ENCODE peak calls at places on chromosomes 13 and 19, in ten cellular contexts. J is suprapubic skin, W is tibial nerve, Q is heart left ventricle, H is vagina, T is sigmoid colon, V is right lobe of liver, G is breast epithelium, F is uterus, X is body of pancreas. Z is an unnamed sample.

GRCh38 chr13:113558461-113558860 is 26.1 kb upstream of the TFDP1 start:
- DNase-seq in J (peak; percentile 56), V (no peak), X (no peak), F (no peak), T (no peak), W (no peak), H (peak; percentile 70), G (peak; percentile 2), Q (no peak), Z (no peak)

GRCh38 chr13:100957741-100958140 is 283.1 kb upstream of the TMTC4 start:
- DNase-seq in W (no peak), F (no peak), G (no peak), J (no peak), V (no peak), T (no peak), Q (no peak), H (no peak), X (no peak), Z (no peak)

GRCh38 chr19:47107201-47107952 is 6.2 kb downstream of the ZC3H4 start:
- DNase-seq in T (no peak), G (no peak), V (no peak), Q (no peak), X (peak; percentile 59), W (no peak), F (no peak), H (no peak), J (no peak), Z (no peak)

GRCh38 chr13:102905905-102906304 is 60.1 kb downstream of the ERCC5 start:
- DNase-seq in W (no peak), G (no peak), H (no peak), V (no peak), F (no peak), T (no peak), X (no peak), Q (no peak), J (no peak), Z (no peak)

GRCh38 chr13:41668130-41668757 is 210.9 kb downstream of the RGCC start:
- DNase-seq in V (peak; percentile 62), W (peak; percentile 70), H (no peak), J (no peak), X (peak; percentile 85), Q (peak; percentile 44), F (peak; percentile 72), T (peak; percentile 83), G (peak; percentile 61), Z (peak; percentile 73)

GRCh38 chr13:98452851-98453250 is 124.1 kb downstream of the STK24 start:
- DNase-seq in X (no peak), J (no peak), F (no peak), W (no peak), H (no peak), T (no peak), G (no peak), V (no peak), Q (no peak), Z (peak; percentile 77)

GRCh38 chr13:73657821-73658540 is 476.2 kb downstream of the KLF12 start:
- DNase-seq in V (no peak), F (no peak), J (peak; percentile 83), W (peak; percentile 36), Q (peak; percentile 81), T (no peak), X (peak; percentile 67), H (no peak), G (peak; percentile 56), Z (no peak)

GRCh38 chr19:13484141-13484540 is 22.1 kb downstream of the CACNA1A start:
- DNase-seq in W (no peak), T (no peak), X (no peak), F (no peak), G (no peak), Q (no peak), H (no peak), V (no peak), J (no peak), Z (no peak)

GRCh38 chr19:18339703-18340102 is 695 bp upstream of the PGPEP1 start:
- DNase-seq in Q (no peak), J (no peak), X (no peak), V (no peak), G (no peak), H (no peak), W (no peak), T (no peak), F (no peak), Z (no peak)

GRCh38 chr13:106104281-106104901 is 431.1 kb downstream of the EFNB2 start:
- DNase-seq in V (no peak), Q (no peak), T (no peak), F (no peak), G (no peak), J (no peak), X (no peak), W (no peak), H (no peak), Z (no peak)

GRCh38 chr13:36385471-36385870 is 39.3 kb upstream of the SPART start:
- DNase-seq in V (no peak), X (no peak), W (no peak), Q (no peak), H (no peak), G (no peak), T (no peak), F (no peak), J (no peak), Z (no peak)

GRCh38 chr19:11130824-11131455 is 24.6 kb downstream of the SPC24 start:
- DNase-seq in F (peak; percentile 87), H (no peak), G (peak; percentile 75), X (peak; percentile 84), T (peak; percentile 94), W (peak; percentile 86), Q (peak; percentile 83), J (peak; percentile 93), V (peak; percentile 93), Z (no peak)

GRCh38 chr19:43464089-43464775 is 1.2 kb downstream of the LYPD3 start:
- DNase-seq in V (peak; percentile 74), J (peak; percentile 90), F (peak; percentile 81), W (peak; percentile 84), H (no peak), T (no peak), Q (peak; percentile 85), G (peak; percentile 76), X (peak; percentile 77), Z (peak; percentile 88)

GRCh38 chr13:112434032-112434431 is 57.9 kb downstream of the SPACA7 start:
- DNase-seq in Q (no peak), W (no peak), X (no peak), J (peak; percentile 67), G (no peak), V (no peak), F (no peak), H (no peak), T (no peak), Z (no peak)

GRCh38 chr13:50131998-50132936 is 117.0 kb downstream of the KCNRG start:
- DNase-seq in W (no peak), V (no peak), H (no peak), T (no peak), F (no peak), G (no peak), J (no peak), Q (no peak), X (no peak), Z (no peak)

GRCh38 chr19:32702010-32702409 is 10.4 kb downstream of the NUDT19 start:
- DNase-seq in W (no peak), T (no peak), V (peak; percentile 55), H (no peak), Q (no peak), F (no peak), G (no peak), X (peak; percentile 61), J (peak; percentile 11), Z (no peak)

GRCh38 chr19:18392417-18392816 is 5.0 kb downstream of the LRRC25 start:
- DNase-seq in J (no peak), H (no peak), X (peak; percentile 76), W (peak; percentile 36), G (no peak), F (no peak), T (peak; percentile 76), Q (peak; percentile 64), V (peak; percentile 61), Z (no peak)

GRCh38 chr19:50248413-50248812 is 45.0 kb downstream of the MYH14 start:
- DNase-seq in Q (no peak), V (no peak), F (no peak), X (no peak), H (no peak), G (no peak), J (no peak), T (no peak), W (no peak), Z (no peak)
- H3K9me3 ChIP-seq in Q (peaks cover 11% of the 10 kb centered on the region), V (peaks cover 6% of the 10 kb centered on the region), F (no peaks in the 10 kb centered on the region), X (peaks cover 7% of the 10 kb centered on the region), H (no peaks in the 10 kb centered on the region), G (peaks cover 9% of the 10 kb centered on the region), J (no peaks in the 10 kb centered on the region), T (peaks cover 12% of the 10 kb centered on the region), W (no peaks in the 10 kb centered on the region), Z (peaks cover 5% of the 10 kb centered on the region)

GRCh38 chr19:39405261-39405912 is 1.3 kb upstream of the ZFP36 start:
- DNase-seq in T (no peak), G (no peak), V (no peak), F (peak; percentile 38), W (no peak), J (no peak), Q (no peak), X (no peak), H (no peak), Z (no peak)
- H3K4me1 ChIP-seq in T (peaks cover 50% of the 10 kb centered on the region), G (no peaks in the 10 kb centered on the region), V (peaks cover under 1% of the 10 kb centered on the region), F (peaks cover 9% of the 10 kb centered on the region), W (peaks cover 55% of the 10 kb centered on the region), J (peaks cover 63% of the 10 kb centered on the region), Q (peaks cover 25% of the 10 kb centered on the region), X (peaks cover 51% of the 10 kb centered on the region), H (peaks cover 52% of the 10 kb centered on the region), Z (peaks cover 50% of the 10 kb centered on the region)

DNA sequence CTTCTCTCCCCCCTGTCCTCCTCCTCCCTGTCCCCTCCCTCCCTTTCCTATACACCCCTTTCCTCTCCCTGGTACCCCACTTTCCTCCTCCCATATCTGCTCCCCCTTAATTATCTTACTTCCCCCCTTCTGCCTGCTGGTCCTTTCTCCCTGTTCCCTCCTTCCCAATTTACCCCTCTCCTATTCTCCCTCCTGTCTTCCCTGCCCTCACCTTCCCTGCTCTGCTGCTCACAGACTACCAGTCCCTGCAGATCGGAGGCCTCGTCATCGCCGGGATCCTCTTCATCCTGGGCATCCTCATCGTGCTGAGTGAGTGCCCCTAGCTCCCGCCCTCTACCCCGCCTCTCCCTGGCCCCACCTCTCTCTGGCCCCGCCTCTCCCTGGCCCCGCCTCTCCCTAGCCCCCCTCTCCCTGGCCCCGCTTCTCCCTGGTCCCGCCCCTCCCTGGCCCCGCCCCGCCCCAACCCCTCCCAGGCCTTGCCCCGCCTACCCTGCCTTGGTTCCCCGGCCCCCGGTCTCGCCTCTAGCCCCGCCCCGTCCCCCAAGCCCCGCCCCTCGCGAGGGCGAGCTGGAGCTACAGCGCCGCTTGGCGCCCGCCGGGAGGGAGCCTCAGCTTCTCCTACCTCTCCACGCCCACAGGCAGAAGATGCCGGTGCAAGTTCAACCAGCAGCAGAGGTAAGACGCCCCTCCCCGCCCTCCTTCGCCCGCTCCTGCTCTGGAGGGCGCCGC is 2.0 kb upstream of the FXYD7 start:
- DNase-seq in F (peak; percentile 95), V (peak; percentile 95), J (peak; percentile 96), T (peak; percentile 96), W (peak; percentile 94), Q (peak; percentile 94), X (peak; percentile 92), G (peak; percentile 93), H (no peak), Z (peak; percentile 96)
- TF ChIP-seq POLR2A in F (peak; percentile 85), V (peak; percentile 39), J (peak; percentile 71), T (peak; percentile 80), W (peak; percentile 98), Q (peak; percentile 59), X (peak; percentile 13), G (no peak), H (peak; percentile 91), Z (no peak)

DNA sequence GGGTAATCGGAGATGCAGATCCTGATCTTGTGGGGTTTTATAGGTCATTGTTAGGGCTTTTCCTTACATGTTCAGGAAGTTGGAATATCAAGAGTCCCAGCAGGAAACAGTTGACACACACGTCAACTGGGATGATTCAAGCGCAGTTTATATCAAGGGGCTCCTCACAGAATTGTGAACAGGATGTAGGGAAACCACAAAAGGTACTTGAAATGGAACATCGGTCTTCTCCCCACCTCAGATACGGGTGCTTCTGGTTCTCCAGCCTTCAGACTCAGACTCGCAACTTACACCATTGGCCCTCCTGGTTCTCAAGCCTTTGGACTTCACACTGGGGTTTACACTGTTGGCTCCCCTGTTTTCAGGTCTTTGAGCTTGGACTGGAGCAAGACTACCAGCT is 19.5 kb downstream of the ZNF557 start:
- DNase-seq in G (no peak), X (no peak), W (no peak), J (no peak), T (no peak), H (no peak), F (no peak), V (no peak), Q (no peak), Z (no peak)
- H3K9me3 ChIP-seq in G (peaks cover 87% of the 10 kb centered on the region), X (peaks cover 27% of the 10 kb centered on the region), W (peaks cover 12% of the 10 kb centered on the region), J (peaks cover 67% of the 10 kb centered on the region), T (peaks cover 34% of the 10 kb centered on the region), H (peaks cover 43% of the 10 kb centered on the region), F (no peaks in the 10 kb centered on the region), V (peaks cover 21% of the 10 kb centered on the region), Q (peaks cover 87% of the 10 kb centered on the region), Z (peaks cover 89% of the 10 kb centered on the region)